ENCODE peak calls at places on chromosome 11, in nine cellular contexts. One of them, this sample, is unnamed.

GRCh38 chr11:2577071-2578005 is 122.5 kb downstream of the KCNQ1OT1 start:
- DNase-seq in neural progenitor cell: no peak
- DNase-seq in GM23248: no peak
- DNase-seq in caudate nucleus: no peak
- DNase-seq in ovary: peak; percentile 14
- DNase-seq in mammary epithelial cell: no peak
- DNase-seq in psoas muscle: peak; percentile 8
- DNase-seq in PC-9: no peak
- DNase-seq in endothelial cell of umbilical vein: no peak
- DNase-seq in this sample: no peak

GRCh38 chr11:129945377-129945776 is 50.0 kb upstream of the NFRKB start:
- DNase-seq in neural progenitor cell: no peak
- DNase-seq in GM23248: no peak
- DNase-seq in caudate nucleus: no peak
- DNase-seq in ovary: no peak
- DNase-seq in mammary epithelial cell: no peak
- DNase-seq in psoas muscle: no peak
- DNase-seq in PC-9: no peak
- DNase-seq in endothelial cell of umbilical vein: no peak
- DNase-seq in this sample: no peak

GRCh38 chr11:16126361-16126760 is 230.0 kb downstream of the SOX6 start:
- DNase-seq in neural progenitor cell: peak; percentile 16
- DNase-seq in GM23248: no peak
- DNase-seq in caudate nucleus: no peak
- DNase-seq in ovary: no peak
- DNase-seq in mammary epithelial cell: peak; percentile 66
- DNase-seq in psoas muscle: no peak
- DNase-seq in PC-9: no peak
- DNase-seq in endothelial cell of umbilical vein: peak; percentile 28
- DNase-seq in this sample: no peak

GRCh38 chr11:73154178-73154577 is 12.1 kb upstream of the FCHSD2 start:
- DNase-seq in neural progenitor cell: no peak
- DNase-seq in GM23248: no peak
- DNase-seq in caudate nucleus: no peak
- DNase-seq in ovary: no peak
- DNase-seq in mammary epithelial cell: no peak
- DNase-seq in psoas muscle: no peak
- DNase-seq in PC-9: no peak
- DNase-seq in endothelial cell of umbilical vein: no peak
- DNase-seq in this sample: no peak

GRCh38 chr11:93504110-93505095 is 38.8 kb downstream of the SMCO4 start:
- DNase-seq in neural progenitor cell: no peak
- DNase-seq in GM23248: no peak
- DNase-seq in caudate nucleus: no peak
- DNase-seq in ovary: no peak
- DNase-seq in mammary epithelial cell: no peak
- DNase-seq in psoas muscle: no peak
- DNase-seq in PC-9: no peak
- DNase-seq in endothelial cell of umbilical vein: no peak
- DNase-seq in this sample: no peak

GRCh38 chr11:117443269-117444186 is 115.9 kb downstream of the CEP164 start:
- DNase-seq in neural progenitor cell: peak; percentile 88
- DNase-seq in GM23248: peak; percentile 70
- DNase-seq in caudate nucleus: peak; percentile 10
- DNase-seq in ovary: peak; percentile 64
- DNase-seq in mammary epithelial cell: no peak
- DNase-seq in psoas muscle: no peak
- DNase-seq in PC-9: peak; percentile 28
- DNase-seq in endothelial cell of umbilical vein: no peak
- DNase-seq in this sample: no peak

GRCh38 chr11:118437046-118437735 is 899 bp downstream of the KMT2A start:
- DNase-seq in neural progenitor cell: peak; percentile 81
- DNase-seq in GM23248: peak; percentile 76
- DNase-seq in caudate nucleus: no peak
- DNase-seq in ovary: peak; percentile 74
- DNase-seq in mammary epithelial cell: peak; percentile 59
- DNase-seq in psoas muscle: peak; percentile 36
- DNase-seq in PC-9: peak; percentile 24
- DNase-seq in endothelial cell of umbilical vein: peak; percentile 34
- DNase-seq in this sample: no peak

GRCh38 chr11:92627615-92628201 is 341.7 kb upstream of the MTNR1B start:
- DNase-seq in neural progenitor cell: no peak
- DNase-seq in GM23248: peak; percentile 18
- DNase-seq in caudate nucleus: no peak
- DNase-seq in ovary: no peak
- DNase-seq in mammary epithelial cell: peak; percentile 44
- DNase-seq in psoas muscle: no peak
- DNase-seq in PC-9: peak; percentile 34
- DNase-seq in endothelial cell of umbilical vein: no peak
- DNase-seq in this sample: peak; percentile 18

GRCh38 chr11:66495401-66495844 is 15.0 kb upstream of the BBS1 start:
- DNase-seq in neural progenitor cell: no peak
- DNase-seq in GM23248: no peak
- DNase-seq in caudate nucleus: no peak
- DNase-seq in ovary: no peak
- DNase-seq in mammary epithelial cell: no peak
- DNase-seq in psoas muscle: no peak
- DNase-seq in PC-9: no peak
- DNase-seq in endothelial cell of umbilical vein: no peak
- DNase-seq in this sample: no peak

GRCh38 chr11:12602421-12602820 is 71.8 kb upstream of the TEAD1 start:
- DNase-seq in neural progenitor cell: no peak
- DNase-seq in GM23248: peak; percentile 37
- DNase-seq in caudate nucleus: no peak
- DNase-seq in ovary: no peak
- DNase-seq in mammary epithelial cell: no peak
- DNase-seq in psoas muscle: no peak
- DNase-seq in PC-9: no peak
- DNase-seq in endothelial cell of umbilical vein: no peak
- DNase-seq in this sample: no peak

GRCh38 chr11:123187670-123188507 is 7.2 kb downstream of the CLMP start:
- DNase-seq in neural progenitor cell: peak; percentile 47
- DNase-seq in GM23248: peak; percentile 62
- DNase-seq in caudate nucleus: no peak
- DNase-seq in ovary: no peak
- DNase-seq in mammary epithelial cell: peak; percentile 33
- DNase-seq in psoas muscle: no peak
- DNase-seq in PC-9: no peak
- DNase-seq in endothelial cell of umbilical vein: peak; percentile 34
- DNase-seq in this sample: no peak

GRCh38 chr11:34266987-34267386 is 90.8 kb downstream of the ABTB2 start:
- DNase-seq in neural progenitor cell: no peak
- DNase-seq in GM23248: peak; percentile 60
- DNase-seq in caudate nucleus: no peak
- DNase-seq in ovary: no peak
- DNase-seq in mammary epithelial cell: no peak
- DNase-seq in psoas muscle: no peak
- DNase-seq in PC-9: no peak
- DNase-seq in endothelial cell of umbilical vein: no peak
- DNase-seq in this sample: no peak

GRCh38 chr11:10973416-10973815 is 115.6 kb upstream of the ZBED5 start:
- DNase-seq in neural progenitor cell: peak; percentile 35
- DNase-seq in GM23248: no peak
- DNase-seq in caudate nucleus: no peak
- DNase-seq in ovary: no peak
- DNase-seq in mammary epithelial cell: no peak
- DNase-seq in psoas muscle: no peak
- DNase-seq in PC-9: no peak
- DNase-seq in endothelial cell of umbilical vein: no peak
- DNase-seq in this sample: no peak

GRCh38 chr11:20536784-20537183 is 62.6 kb upstream of the SLC6A5 start:
- DNase-seq in neural progenitor cell: no peak
- DNase-seq in GM23248: no peak
- DNase-seq in caudate nucleus: no peak
- DNase-seq in ovary: no peak
- DNase-seq in mammary epithelial cell: no peak
- DNase-seq in psoas muscle: no peak
- DNase-seq in PC-9: no peak
- DNase-seq in endothelial cell of umbilical vein: no peak
- DNase-seq in this sample: no peak

GRCh38 chr11:131893103-131893502 is 522.7 kb downstream of the NTM start:
- DNase-seq in neural progenitor cell: no peak
- DNase-seq in GM23248: no peak
- DNase-seq in caudate nucleus: no peak
- DNase-seq in ovary: no peak
- DNase-seq in mammary epithelial cell: no peak
- DNase-seq in psoas muscle: no peak
- DNase-seq in PC-9: no peak
- DNase-seq in endothelial cell of umbilical vein: no peak
- DNase-seq in this sample: no peak

GRCh38 chr11:69462106-69463045 is 19.1 kb upstream of the LINC01488 start:
- DNase-seq in neural progenitor cell: no peak
- DNase-seq in GM23248: peak; percentile 54
- DNase-seq in caudate nucleus: no peak
- DNase-seq in ovary: no peak
- DNase-seq in mammary epithelial cell: no peak
- DNase-seq in psoas muscle: no peak
- DNase-seq in PC-9: no peak
- DNase-seq in endothelial cell of umbilical vein: no peak
- DNase-seq in this sample: no peak

DNA sequence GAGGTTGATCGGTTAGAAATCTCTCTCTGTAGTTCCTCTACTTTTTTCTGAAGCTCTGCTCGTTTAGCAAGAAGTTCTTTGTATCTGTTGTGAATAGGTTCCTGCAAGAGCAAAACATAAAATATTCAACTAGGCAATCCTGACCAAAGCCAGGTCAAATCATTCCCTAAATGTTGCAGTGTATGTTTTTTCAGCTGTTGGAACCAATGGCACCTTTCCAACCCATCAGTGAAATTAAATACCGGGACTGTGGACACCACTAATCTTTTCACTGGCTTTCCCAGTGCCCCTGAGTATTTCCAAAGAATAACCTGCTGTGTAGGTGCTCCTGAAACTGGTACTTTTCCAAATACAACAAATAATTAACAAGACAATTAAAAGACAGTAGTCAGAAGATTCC is 45.1 kb downstream of the CEP57 start:
- DNase-seq in neural progenitor cell: no peak
- DNase-seq in GM23248: no peak
- DNase-seq in caudate nucleus: no peak
- DNase-seq in ovary: no peak
- DNase-seq in mammary epithelial cell: no peak
- DNase-seq in psoas muscle: no peak
- DNase-seq in PC-9: no peak
- DNase-seq in endothelial cell of umbilical vein: no peak
- DNase-seq in this sample: no peak
- H3K27ac ChIP-seq in neural progenitor cell: no peak overlapping the region
- H3K27ac ChIP-seq in GM23248: no peak overlapping the region
- H3K27ac ChIP-seq in caudate nucleus: no peak overlapping the region
- H3K27ac ChIP-seq in ovary: no peak overlapping the region
- H3K27ac ChIP-seq in mammary epithelial cell: no peak overlapping the region
- H3K27ac ChIP-seq in psoas muscle: no peak overlapping the region
- H3K27ac ChIP-seq in PC-9: no peak overlapping the region
- H3K27ac ChIP-seq in endothelial cell of umbilical vein: no peak overlapping the region
- H3K27ac ChIP-seq in this sample: no peak overlapping the region

GRCh38 chr11:110200241-110200640 is 96.2 kb downstream of the RDX start:
- DNase-seq in neural progenitor cell: no peak
- DNase-seq in GM23248: peak; percentile 54
- DNase-seq in caudate nucleus: no peak
- DNase-seq in ovary: no peak
- DNase-seq in mammary epithelial cell: peak; percentile 73
- DNase-seq in psoas muscle: no peak
- DNase-seq in PC-9: no peak
- DNase-seq in endothelial cell of umbilical vein: peak; percentile 34
- DNase-seq in this sample: no peak
- H3K27ac ChIP-seq in neural progenitor cell: no peak overlapping the region
- H3K27ac ChIP-seq in GM23248: no peak overlapping the region
- H3K27ac ChIP-seq in caudate nucleus: no peak overlapping the region
- H3K27ac ChIP-seq in ovary: no peak overlapping the region
- H3K27ac ChIP-seq in mammary epithelial cell: no peak overlapping the region
- H3K27ac ChIP-seq in psoas muscle: no peak overlapping the region
- H3K27ac ChIP-seq in PC-9: peak overlapping the region; percentile 73
- H3K27ac ChIP-seq in endothelial cell of umbilical vein: peak overlapping the region; percentile 10
- H3K27ac ChIP-seq in this sample: peak overlapping the region; percentile 5

DNA sequence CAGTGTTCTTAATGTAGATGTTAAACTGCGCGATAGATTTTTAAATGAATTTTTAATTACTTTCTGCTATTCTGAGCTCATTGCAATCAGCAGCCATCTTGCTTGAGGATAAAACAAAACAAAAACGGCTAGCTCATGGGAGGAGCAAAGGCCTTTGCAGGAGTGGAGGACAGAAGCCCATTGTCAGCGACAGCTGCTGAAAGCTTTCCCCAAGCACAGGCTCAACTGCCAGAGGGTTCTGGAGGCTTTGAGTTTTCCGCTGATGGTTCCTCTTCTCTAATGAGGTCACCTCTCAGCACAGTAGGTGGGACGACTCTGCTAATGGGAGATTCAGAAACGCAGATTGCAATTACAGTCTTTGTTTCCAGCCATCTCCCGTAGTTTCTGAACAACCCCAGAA is 167.1 kb upstream of the TTC12 start:
- DNase-seq in neural progenitor cell: peak; percentile 67
- DNase-seq in GM23248: no peak
- DNase-seq in caudate nucleus: peak; percentile 46
- DNase-seq in ovary: no peak
- DNase-seq in mammary epithelial cell: no peak
- DNase-seq in psoas muscle: no peak
- DNase-seq in PC-9: no peak
- DNase-seq in endothelial cell of umbilical vein: no peak
- DNase-seq in this sample: no peak
- H3K27ac ChIP-seq in neural progenitor cell: peak overlapping the region; percentile 59
- H3K27ac ChIP-seq in GM23248: no peak overlapping the region
- H3K27ac ChIP-seq in caudate nucleus: peak overlapping the region; percentile 96
- H3K27ac ChIP-seq in ovary: no peak overlapping the region
- H3K27ac ChIP-seq in mammary epithelial cell: no peak overlapping the region
- H3K27ac ChIP-seq in psoas muscle: no peak overlapping the region
- H3K27ac ChIP-seq in PC-9: no peak overlapping the region
- H3K27ac ChIP-seq in endothelial cell of umbilical vein: no peak overlapping the region
- H3K27ac ChIP-seq in this sample: no peak overlapping the region

GRCh38 chr11:46618789-46619188 is 1.4 kb downstream of the ATG13 start:
- DNase-seq in neural progenitor cell: no peak
- DNase-seq in GM23248: no peak
- DNase-seq in caudate nucleus: no peak
- DNase-seq in ovary: no peak
- DNase-seq in mammary epithelial cell: no peak
- DNase-seq in psoas muscle: no peak
- DNase-seq in PC-9: no peak
- DNase-seq in endothelial cell of umbilical vein: no peak
- DNase-seq in this sample: no peak
- H3K27ac ChIP-seq in neural progenitor cell: no peak overlapping the region
- H3K27ac ChIP-seq in GM23248: no peak overlapping the region
- H3K27ac ChIP-seq in caudate nucleus: no peak overlapping the region
- H3K27ac ChIP-seq in ovary: no peak overlapping the region
- H3K27ac ChIP-seq in mammary epithelial cell: peak overlapping the region; percentile 99
- H3K27ac ChIP-seq in psoas muscle: peak overlapping the region; percentile 97
- H3K27ac ChIP-seq in PC-9: no peak overlapping the region
- H3K27ac ChIP-seq in endothelial cell of umbilical vein: no peak overlapping the region
- H3K27ac ChIP-seq in this sample: no peak overlapping the region

DNA sequence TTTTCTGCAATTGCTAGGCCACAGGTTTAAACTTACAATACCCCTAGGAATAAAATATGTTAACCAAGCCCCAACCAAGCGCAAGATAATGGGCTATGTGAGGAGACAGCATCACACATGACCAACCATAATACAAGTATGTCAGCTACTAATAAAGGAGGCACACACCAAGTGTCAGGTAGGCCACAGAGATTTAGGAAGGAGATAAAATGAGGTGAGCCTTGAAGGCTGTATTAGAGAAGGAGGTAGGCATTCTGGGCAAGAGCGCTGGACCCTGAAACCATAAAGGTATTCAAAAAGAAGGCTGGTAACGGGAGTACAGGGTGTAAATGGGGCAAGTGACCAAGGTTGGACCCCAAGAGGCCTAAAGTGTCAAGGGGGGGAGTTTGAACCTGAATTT is 45.1 kb downstream of the SYTL2 start:
- DNase-seq in neural progenitor cell: no peak
- DNase-seq in GM23248: no peak
- DNase-seq in caudate nucleus: no peak
- DNase-seq in ovary: no peak
- DNase-seq in mammary epithelial cell: no peak
- DNase-seq in psoas muscle: no peak
- DNase-seq in PC-9: no peak
- DNase-seq in endothelial cell of umbilical vein: no peak
- DNase-seq in this sample: no peak
- H3K27ac ChIP-seq in neural progenitor cell: no peak overlapping the region
- H3K27ac ChIP-seq in GM23248: no peak overlapping the region
- H3K27ac ChIP-seq in caudate nucleus: no peak overlapping the region
- H3K27ac ChIP-seq in ovary: no peak overlapping the region
- H3K27ac ChIP-seq in mammary epithelial cell: no peak overlapping the region
- H3K27ac ChIP-seq in psoas muscle: no peak overlapping the region
- H3K27ac ChIP-seq in PC-9: no peak overlapping the region
- H3K27ac ChIP-seq in endothelial cell of umbilical vein: no peak overlapping the region
- H3K27ac ChIP-seq in this sample: no peak overlapping the region